ENCODE peak calls at places on chromosomes 2 and 18, in ten cellular contexts. O is AG10803; N is neuronal stem cell; G is GM20000; Y is psoas muscle; V is GM23248; Q is HT-29; M is activated CD4-positive, alpha-beta T cell treated with anti-CD3 and anti-CD28 coated beads, Interleukin-2, amount 50 U/mL, for 24 hours; L is amniotic stem cell; W is stimulated activated naive CD8-positive, alpha-beta T cell treated with anti-CD3 and anti-CD28 coated beads, Interleukin-15, amount 100 ng/mL, for 72 hours. X is an unnamed sample.

GRCh38 chr2:120763931-120764330 is 28.3 kb downstream of the GLI2 start:
- DNase-seq in O (no peak), N (no peak), W (no peak), M (no peak), L (no peak), G (no peak), Q (no peak), V (no peak), Y (no peak), X (no peak)

GRCh38 chr2:233498126-233498525 is 68.5 kb downstream of the USP40 start:
- DNase-seq in L (no peak), N (no peak), Q (no peak), W (no peak), G (no peak), Y (no peak), O (no peak), M (no peak), V (no peak), X (no peak)

GRCh38 chr2:58157754-58158153 is 83.4 kb downstream of the FANCL start:
- DNase-seq in Y (no peak), N (no peak), W (no peak), L (no peak), V (no peak), M (no peak), Q (no peak), G (no peak), O (no peak), X (no peak)

GRCh38 chr2:240013343-240013742 is 11.8 kb downstream of the NDUFA10 start:
- DNase-seq in V (peak; percentile 38), G (no peak), L (no peak), W (no peak), N (no peak), Y (no peak), Q (peak; percentile 37), M (no peak), O (peak; percentile 23), X (peak; percentile 20)

GRCh38 chr2:69572640-69573039 is 70.9 kb downstream of the AAK1 start:
- DNase-seq in Q (no peak), L (no peak), Y (peak; percentile 52), W (no peak), M (no peak), O (peak; percentile 34), G (no peak), V (peak; percentile 70), N (no peak), X (peak; percentile 45)

GRCh38 chr18:23812566-23813440 is 123.5 kb downstream of the LAMA3 start:
- DNase-seq in Q (peak; percentile 39), M (no peak), O (peak; percentile 17), V (peak; percentile 54), W (no peak), G (peak; percentile 33), Y (no peak), L (no peak), N (peak; percentile 8), X (peak; percentile 30)

GRCh38 chr2:221088506-221088905 is 483.6 kb downstream of the EPHA4 start:
- DNase-seq in Q (no peak), M (no peak), O (no peak), N (no peak), L (no peak), G (no peak), V (no peak), W (no peak), Y (no peak), X (no peak)

GRCh38 chr2:62215306-62216064 is 19.6 kb downstream of the B3GNT2 start:
- DNase-seq in L (no peak), O (no peak), G (no peak), M (no peak), W (no peak), Q (no peak), V (peak; percentile 75), Y (no peak), N (no peak), X (no peak)

GRCh38 chr2:238947920-238948710 is 100.2 kb downstream of the TWIST2 start:
- DNase-seq in V (peak; percentile 97), M (no peak), W (no peak), Y (no peak), O (peak; percentile 88), G (no peak), Q (peak; percentile 88), N (no peak), L (peak; percentile 33), X (peak; percentile 64)

GRCh38 chr2:200673191-200673590 is 87.4 kb downstream of the AOX1 start:
- DNase-seq in Y (no peak), N (no peak), L (no peak), Q (no peak), G (no peak), W (no peak), O (no peak), M (no peak), V (no peak), X (no peak)

GRCh38 chr2:80050246-80050645 is 254.3 kb downstream of the LRRTM1 start:
- DNase-seq in M (no peak), O (no peak), Y (no peak), N (no peak), L (no peak), Q (no peak), W (no peak), V (no peak), G (no peak), X (no peak)

GRCh38 chr2:190860985-190861721 is 19.5 kb upstream of the GLS start:
- DNase-seq in M (no peak), V (peak; percentile 78), L (peak; percentile 48), Y (no peak), N (no peak), W (no peak), Q (no peak), G (no peak), O (peak; percentile 93), X (peak; percentile 86)

GRCh38 chr2:9763356-9764152 is 79.7 kb upstream of the TAF1B start:
- DNase-seq in Q (no peak), Y (no peak), V (peak; percentile 91), O (peak; percentile 17), W (no peak), G (no peak), M (no peak), N (no peak), L (no peak), X (no peak)

GRCh38 chr2:212547716-212548458 is 9.3 kb upstream of the ERBB4 start:
- DNase-seq in N (no peak), V (no peak), L (no peak), W (no peak), M (no peak), Q (no peak), Y (no peak), O (no peak), G (no peak), X (no peak)

GRCh38 chr2:20165677-20166509 is 59.0 kb downstream of the SDC1 start:
- DNase-seq in W (peak; percentile 10), L (no peak), M (no peak), N (no peak), G (no peak), O (no peak), Y (no peak), V (no peak), Q (no peak), X (no peak)

GRCh38 chr2:240739797-240740196 is 48.1 kb downstream of the AQP12A start:
- DNase-seq in V (no peak), N (no peak), Y (no peak), W (peak; percentile 47), O (no peak), G (no peak), Q (no peak), L (no peak), M (no peak), X (no peak)

GRCh38 chr2:73076701-73077423 is 5.3 kb upstream of the SFXN5 start:
- DNase-seq in Q (no peak), G (no peak), M (no peak), Y (no peak), L (no peak), O (no peak), W (no peak), N (no peak), V (no peak), X (no peak)

GRCh38 chr2:172311921-172312345 is 115.5 kb upstream of the ITGA6 start:
- DNase-seq in L (no peak), W (no peak), M (no peak), N (no peak), V (no peak), Y (no peak), O (peak; percentile 29), Q (no peak), G (no peak), X (no peak)

GRCh38 chr18:55322176-55322735 is 265.7 kb downstream of the TCF4 start:
- DNase-seq in O (peak; percentile 96), Q (no peak), V (peak; percentile 94), W (no peak), G (peak; percentile 78), N (peak; percentile 72), Y (peak; percentile 94), L (peak; percentile 85), M (no peak), X (peak; percentile 93)

GRCh38 chr18:63074987-63075404 is 244.6 kb downstream of the BCL2 start:
- DNase-seq in W (peak; percentile 59), G (peak; percentile 68), L (peak; percentile 20), V (peak; percentile 78), O (peak; percentile 34), Y (peak; percentile 87), N (peak; percentile 53), Q (peak; percentile 70), M (peak; percentile 23), X (peak; percentile 73)

GRCh38 chr18:59874166-59874565 is 25.6 kb upstream of the PMAIP1 start:
- DNase-seq in V (peak; percentile 92), Q (peak; percentile 36), M (no peak), Y (no peak), G (no peak), O (peak; percentile 86), W (no peak), N (no peak), L (peak; percentile 65), X (peak; percentile 82)

GRCh38 chr2:133447303-133447702 is 121.0 kb downstream of the NCKAP5 start:
- DNase-seq in M (no peak), G (no peak), O (no peak), Q (no peak), W (no peak), L (no peak), Y (no peak), V (no peak), N (no peak), X (no peak)

GRCh38 chr18:6414118-6414722 is 491 bp downstream of the L3MBTL4 start:
- DNase-seq in G (peak; percentile 97), N (no peak), Y (peak; percentile 76), L (no peak), Q (no peak), O (no peak), M (no peak), W (peak; percentile 59), V (peak; percentile 36), X (peak; percentile 67)

GRCh38 chr2:120289221-120289906 is 36.7 kb downstream of the RALB start:
- DNase-seq in W (no peak), Y (no peak), M (no peak), O (no peak), N (no peak), V (peak; percentile 60), Q (no peak), L (no peak), G (no peak), X (no peak)

GRCh38 chr2:174192664-174193063 is 55.7 kb downstream of the OLA1 start:
- DNase-seq in G (no peak), L (no peak), V (no peak), Y (no peak), M (no peak), O (no peak), Q (no peak), N (no peak), W (no peak), X (no peak)

GRCh38 chr2:120367649-120368048 is 21.7 kb downstream of the INHBB start:
- DNase-seq in O (no peak), G (no peak), M (no peak), N (no peak), V (peak; percentile 10), Q (no peak), Y (no peak), W (no peak), L (no peak), X (peak; percentile 49)

GRCh38 chr2:240256704-240257637 is 116.5 kb upstream of the OTOS start:
- DNase-seq in W (no peak), L (no peak), M (no peak), Y (peak; percentile 47), Q (no peak), N (no peak), G (no peak), O (no peak), V (no peak), X (no peak)

GRCh38 chr2:216974321-216975302 is 114.7 kb upstream of the TNP1 start:
- DNase-seq in W (no peak), O (no peak), G (no peak), V (no peak), Q (no peak), M (no peak), N (no peak), Y (peak; percentile 70), L (no peak), X (no peak)

X was measured in astrocyte of the hippocampus.